ENCODE peak calls at places on chromosomes 4 and X, in six cellular contexts. One of them, this sample, is unnamed. For H3K27me3, the result is how much of the 10 kb centered on the place peaks cover.

GRCh38 chr4:28443786-28444412 is 1583.3 kb downstream of the STIM2 start:
- DNase-seq in hepatocyte: peak
- DNase-seq in GM23248: peak
- DNase-seq in neural progenitor cell: no peak
- DNase-seq in HCT116: no peak
- DNase-seq in SK-N-SH: no peak
- DNase-seq in this sample: peak

GRCh38 chrX:154013614-154014360 is 5.9 kb downstream of the IRAK1 start:
- DNase-seq in hepatocyte: peak
- DNase-seq in HCT116: no peak
- DNase-seq in GM23248: peak
- DNase-seq in neural progenitor cell: peak
- DNase-seq in SK-N-SH: peak
- DNase-seq in this sample: peak

GRCh38 chr4:29549308-29549707 is 1170.9 kb upstream of the PCDH7 start:
- DNase-seq in hepatocyte: no peak
- DNase-seq in GM23248: no peak
- DNase-seq in HCT116: no peak
- DNase-seq in SK-N-SH: no peak
- DNase-seq in neural progenitor cell: no peak
- DNase-seq in this sample: no peak

GRCh38 chr4:172707622-172708021 is 461.0 kb upstream of the GALNT7 start:
- DNase-seq in HCT116: no peak
- DNase-seq in neural progenitor cell: no peak
- DNase-seq in GM23248: no peak
- DNase-seq in hepatocyte: peak
- DNase-seq in SK-N-SH: no peak
- DNase-seq in this sample: peak

GRCh38 chr4:11904117-11904535 is 475.4 kb upstream of the HS3ST1 start:
- DNase-seq in neural progenitor cell: no peak
- DNase-seq in GM23248: no peak
- DNase-seq in HCT116: no peak
- DNase-seq in SK-N-SH: no peak
- DNase-seq in hepatocyte: no peak
- DNase-seq in this sample: no peak

GRCh38 chr4:106358899-106359298 is 9.7 kb downstream of the GIMD1 start:
- DNase-seq in SK-N-SH: no peak
- DNase-seq in neural progenitor cell: no peak
- DNase-seq in GM23248: peak
- DNase-seq in hepatocyte: no peak
- DNase-seq in HCT116: no peak
- DNase-seq in this sample: no peak

GRCh38 chr4:1713003-1713397 is 881 bp upstream of the SLBP start:
- DNase-seq in hepatocyte: no peak
- DNase-seq in neural progenitor cell: no peak
- DNase-seq in GM23248: no peak
- DNase-seq in HCT116: no peak
- DNase-seq in SK-N-SH: no peak
- DNase-seq in this sample: peak

GRCh38 chrX:20420058-20420457 is 153.3 kb upstream of the RPS6KA3 start:
- DNase-seq in GM23248: no peak
- DNase-seq in hepatocyte: no peak
- DNase-seq in neural progenitor cell: no peak
- DNase-seq in HCT116: no peak
- DNase-seq in SK-N-SH: no peak
- DNase-seq in this sample: no peak

GRCh38 chr4:186723207-186724047 is at the start of gene FAT1:
- DNase-seq in hepatocyte: peak
- DNase-seq in HCT116: no peak
- DNase-seq in GM23248: peak
- DNase-seq in SK-N-SH: peak
- DNase-seq in neural progenitor cell: peak
- DNase-seq in this sample: peak

GRCh38 chrX:108732630-108733321 is 3.6 kb downstream of the IRS4 start:
- DNase-seq in SK-N-SH: peak
- DNase-seq in HCT116: no peak
- DNase-seq in GM23248: no peak
- DNase-seq in neural progenitor cell: peak
- DNase-seq in hepatocyte: peak
- DNase-seq in this sample: peak

GRCh38 chr4:146742416-146742815 is 103.7 kb downstream of the POU4F2 start:
- DNase-seq in neural progenitor cell: no peak
- DNase-seq in HCT116: no peak
- DNase-seq in GM23248: no peak
- DNase-seq in SK-N-SH: no peak
- DNase-seq in hepatocyte: no peak
- DNase-seq in this sample: peak

GRCh38 chr4:105392858-105393257 is 81.0 kb downstream of the PPA2 start:
- DNase-seq in SK-N-SH: no peak
- DNase-seq in hepatocyte: no peak
- DNase-seq in HCT116: no peak
- DNase-seq in GM23248: no peak
- DNase-seq in neural progenitor cell: no peak
- DNase-seq in this sample: no peak

GRCh38 chrX:41333744-41333993 is 293 bp upstream of the DDX3X start:
- DNase-seq in HCT116: peak
- DNase-seq in hepatocyte: peak
- DNase-seq in GM23248: peak
- DNase-seq in neural progenitor cell: peak
- DNase-seq in SK-N-SH: no peak
- DNase-seq in this sample: peak

GRCh38 chrX:131068945-131069719 is 11.0 kb downstream of the ARHGAP36 start:
- DNase-seq in GM23248: peak
- DNase-seq in SK-N-SH: peak
- DNase-seq in neural progenitor cell: peak
- DNase-seq in HCT116: peak
- DNase-seq in hepatocyte: peak
- DNase-seq in this sample: peak

GRCh38 chrX:114365045-114365834 is 218.6 kb upstream of the HTR2C start:
- DNase-seq in neural progenitor cell: no peak
- DNase-seq in SK-N-SH: no peak
- DNase-seq in HCT116: no peak
- DNase-seq in GM23248: no peak
- DNase-seq in hepatocyte: no peak
- DNase-seq in this sample: no peak

GRCh38 chr4:172202480-172203076 is 389.4 kb downstream of the GALNTL6 start:
- DNase-seq in SK-N-SH: peak
- DNase-seq in GM23248: peak
- DNase-seq in neural progenitor cell: peak
- DNase-seq in hepatocyte: peak
- DNase-seq in HCT116: peak
- DNase-seq in this sample: peak

GRCh38 chrX:120697053-120697452 is 67.2 kb upstream of the C1GALT1C1 start:
- DNase-seq in GM23248: no peak
- DNase-seq in SK-N-SH: no peak
- DNase-seq in neural progenitor cell: no peak
- DNase-seq in HCT116: no peak
- DNase-seq in hepatocyte: no peak
- DNase-seq in this sample: no peak

GRCh38 chr4:98185279-98185678 is 42.0 kb upstream of the STPG2 start:
- DNase-seq in HCT116: no peak
- DNase-seq in GM23248: no peak
- DNase-seq in neural progenitor cell: no peak
- DNase-seq in SK-N-SH: no peak
- DNase-seq in hepatocyte: no peak
- DNase-seq in this sample: no peak

GRCh38 chrX:136227948-136228584 is 23.1 kb downstream of the MAP7D3 start:
- DNase-seq in neural progenitor cell: no peak
- DNase-seq in SK-N-SH: no peak
- DNase-seq in HCT116: no peak
- DNase-seq in hepatocyte: no peak
- DNase-seq in GM23248: peak
- DNase-seq in this sample: no peak

GRCh38 chr4:77015390-77015789 is 60.4 kb downstream of the CCNI start:
- DNase-seq in hepatocyte: no peak
- DNase-seq in GM23248: peak
- DNase-seq in SK-N-SH: no peak
- DNase-seq in neural progenitor cell: no peak
- DNase-seq in HCT116: no peak
- DNase-seq in this sample: peak

DNA sequence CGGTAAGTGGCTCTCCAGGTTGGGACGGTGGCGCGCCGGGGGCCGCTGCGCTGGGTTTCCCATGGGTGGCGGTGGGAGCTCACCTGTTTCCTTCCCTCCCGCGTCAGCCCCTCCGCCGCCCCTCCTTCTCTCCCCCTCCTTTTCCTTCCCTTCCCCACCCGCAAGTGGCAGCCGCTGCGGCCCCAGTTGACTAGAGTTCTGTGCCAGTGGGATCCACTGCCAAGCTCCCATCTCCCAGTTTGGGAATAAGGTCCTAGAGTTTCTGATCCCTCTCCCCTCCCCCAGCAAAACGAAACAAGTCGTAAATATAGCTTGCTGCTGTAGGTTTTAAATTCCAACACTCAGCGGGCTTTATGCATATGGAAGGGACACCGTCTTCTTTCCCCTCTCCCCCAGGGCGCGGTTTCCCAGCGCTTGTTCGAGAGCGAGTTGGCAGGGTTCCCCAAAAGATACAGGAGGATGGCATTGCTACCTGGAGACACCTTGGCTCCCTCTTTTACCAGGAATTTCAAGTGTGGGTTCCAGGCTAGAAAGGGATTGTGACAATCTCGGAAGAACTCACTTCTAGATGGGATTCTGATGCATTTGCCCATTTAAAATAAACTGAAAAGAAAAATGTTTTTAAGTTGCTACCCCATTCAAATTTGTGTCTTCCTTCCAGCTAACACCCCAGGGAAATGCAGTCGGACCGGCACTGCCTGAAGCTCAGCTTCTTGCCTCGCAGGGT is 1.2 kb downstream of the TLL1 start:
- DNase-seq in GM23248: no peak
- DNase-seq in HCT116: no peak
- DNase-seq in SK-N-SH: peak
- DNase-seq in hepatocyte: peak
- DNase-seq in neural progenitor cell: peak
- DNase-seq in this sample: peak
- TF ChIP-seq EZH2phosphoT487 in GM23248: no peak
- TF ChIP-seq EZH2phosphoT487 in HCT116: no peak
- TF ChIP-seq EZH2phosphoT487 in SK-N-SH: no peak
- TF ChIP-seq EZH2phosphoT487 in hepatocyte: no peak
- TF ChIP-seq EZH2phosphoT487 in neural progenitor cell: peak
- TF ChIP-seq EZH2phosphoT487 in this sample: no peak

DNA sequence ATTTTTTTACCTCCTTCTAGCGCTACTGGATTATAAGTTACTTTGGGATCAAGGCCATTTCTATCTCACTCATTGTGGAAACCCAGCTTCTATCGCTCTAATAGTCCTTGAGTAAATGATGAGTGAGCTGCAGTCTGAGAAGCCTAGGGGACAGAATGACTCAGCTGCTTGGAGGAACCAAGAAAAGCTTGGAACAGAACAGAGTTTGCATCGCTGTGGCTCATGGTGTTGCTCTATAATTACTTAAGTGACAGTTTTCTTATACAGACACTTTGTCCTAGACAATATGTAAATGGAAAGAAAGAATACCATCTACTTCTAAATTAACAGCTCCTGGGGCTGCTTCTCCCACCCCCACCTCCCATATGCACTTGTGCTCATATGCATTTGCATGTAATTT is 156.9 kb downstream of the SLIT2 start:
- DNase-seq in hepatocyte: no peak
- DNase-seq in neural progenitor cell: no peak
- DNase-seq in GM23248: peak
- DNase-seq in HCT116: no peak
- DNase-seq in SK-N-SH: no peak
- DNase-seq in this sample: no peak
- H3K27me3 ChIP-seq in hepatocyte: under half
- H3K27me3 ChIP-seq in neural progenitor cell: under half
- H3K27me3 ChIP-seq in GM23248: under half
- H3K27me3 ChIP-seq in HCT116: under half
- H3K27me3 ChIP-seq in SK-N-SH: under half
- H3K27me3 ChIP-seq in this sample: under half

GRCh38 chrX:49276207-49276606 is 6.6 kb downstream of the PPP1R3F start:
- DNase-seq in GM23248: no peak
- DNase-seq in HCT116: no peak
- DNase-seq in hepatocyte: no peak
- DNase-seq in SK-N-SH: no peak
- DNase-seq in neural progenitor cell: no peak
- DNase-seq in this sample: no peak

GRCh38 chrX:49282647-49283011 is 13.0 kb downstream of the PPP1R3F start:
- DNase-seq in hepatocyte: peak
- DNase-seq in GM23248: peak
- DNase-seq in HCT116: peak
- DNase-seq in neural progenitor cell: peak
- DNase-seq in SK-N-SH: peak
- DNase-seq in this sample: peak

GRCh38 chrX:49277520-49277799 is 7.9 kb downstream of the PPP1R3F start:
- DNase-seq in neural progenitor cell: no peak
- DNase-seq in HCT116: no peak
- DNase-seq in SK-N-SH: no peak
- DNase-seq in GM23248: no peak
- DNase-seq in hepatocyte: no peak
- DNase-seq in this sample: no peak

GRCh38 chrX:49276671-49277519 is 7.3 kb downstream of the PPP1R3F start:
- DNase-seq in neural progenitor cell: no peak
- DNase-seq in SK-N-SH: no peak
- DNase-seq in HCT116: no peak
- DNase-seq in hepatocyte: no peak
- DNase-seq in GM23248: peak
- DNase-seq in this sample: no peak

DNA sequence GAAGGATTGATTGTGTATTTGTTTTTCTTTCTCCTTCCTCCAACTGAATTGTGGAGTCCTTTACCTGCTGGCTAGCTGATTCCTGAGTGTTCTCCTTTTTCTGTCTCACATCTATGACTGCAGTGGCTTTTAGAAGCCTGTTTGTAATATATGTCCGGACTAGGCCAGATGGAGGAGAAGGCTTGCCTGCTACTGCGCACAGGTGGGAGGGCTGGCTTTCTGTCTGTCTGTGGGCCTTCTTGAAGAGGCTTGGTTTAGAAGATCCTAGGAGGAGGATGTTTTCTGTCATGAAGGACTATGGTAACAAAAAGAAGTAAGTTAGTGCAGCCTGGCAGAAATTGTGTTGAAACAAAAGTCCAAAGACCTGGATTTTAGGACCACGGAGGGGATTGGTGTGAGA is 8.5 kb downstream of the PPP1R3F start:
- DNase-seq in GM23248: no peak
- DNase-seq in neural progenitor cell: no peak
- DNase-seq in HCT116: no peak
- DNase-seq in hepatocyte: no peak
- DNase-seq in SK-N-SH: no peak
- DNase-seq in this sample: no peak
- TF ChIP-seq EZH2phosphoT487 in GM23248: no peak
- TF ChIP-seq EZH2phosphoT487 in neural progenitor cell: no peak
- TF ChIP-seq EZH2phosphoT487 in HCT116: no peak
- TF ChIP-seq EZH2phosphoT487 in hepatocyte: no peak
- TF ChIP-seq EZH2phosphoT487 in SK-N-SH: no peak
- TF ChIP-seq EZH2phosphoT487 in this sample: no peak

GRCh38 chrX:138745215-138745614 is 33.7 kb upstream of the FGF13 start:
- DNase-seq in neural progenitor cell: peak
- DNase-seq in GM23248: peak
- DNase-seq in hepatocyte: peak
- DNase-seq in SK-N-SH: peak
- DNase-seq in HCT116: no peak
- DNase-seq in this sample: peak

DNA sequence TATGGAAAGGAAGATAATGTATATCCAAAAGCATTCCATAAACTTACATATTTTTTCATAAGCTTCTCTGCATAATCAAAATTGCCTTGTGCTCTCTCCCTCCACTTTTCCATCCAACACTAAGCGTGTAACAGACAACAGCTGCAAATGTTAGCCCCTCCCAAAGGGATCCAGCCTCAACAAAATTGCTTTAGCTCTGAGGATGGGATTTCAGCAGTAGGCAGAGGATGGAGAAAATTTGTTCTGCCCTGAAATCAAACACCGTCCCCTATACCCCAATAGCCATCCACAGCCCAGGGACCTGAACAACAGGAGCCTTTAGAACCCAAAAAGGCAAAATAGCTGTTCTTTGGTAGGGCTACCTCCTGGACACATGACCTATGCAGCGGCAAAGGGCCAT is 28.8 kb upstream of the FGF13 start:
- DNase-seq in SK-N-SH: no peak
- DNase-seq in GM23248: no peak
- DNase-seq in hepatocyte: no peak
- DNase-seq in HCT116: no peak
- DNase-seq in neural progenitor cell: no peak
- DNase-seq in this sample: no peak
- H3K27me3 ChIP-seq in SK-N-SH: under half
- H3K27me3 ChIP-seq in GM23248: under half
- H3K27me3 ChIP-seq in hepatocyte: under half
- H3K27me3 ChIP-seq in HCT116: under half
- H3K27me3 ChIP-seq in neural progenitor cell: under half
- H3K27me3 ChIP-seq in this sample: under half

This sample was measured in GM23338.